ENCODE peak calls at places on chromosomes 7 and 10, in five cellular contexts. Q, K, T, O and L are unnamed samples.

GRCh38 chr10:15387021-15387420 is 15.9 kb upstream of the FAM171A1 start:
- DNase-seq in Q (no peak), T (no peak), O (no peak), K (no peak), L (no peak)

GRCh38 chr7:11327633-11328032 is 354.0 kb downstream of the PHF14 start:
- DNase-seq in O (no peak), T (peak), K (no peak), Q (no peak), L (no peak)

GRCh38 chr10:117004627-117005453 is at the start of gene SHTN1:
- DNase-seq in O (peak), Q (peak), K (peak), T (peak), L (peak)

GRCh38 chr10:14600065-14600464 is 174.6 kb downstream of the FAM107B start:
- DNase-seq in Q (no peak), O (no peak), T (no peak), K (no peak), L (no peak)

GRCh38 chr10:62554632-62555199 is 180.5 kb downstream of the ZNF365 start:
- DNase-seq in T (peak), K (no peak), O (peak), Q (peak), L (peak)

GRCh38 chr7:50625360-50625759 is 60.2 kb upstream of the DDC start:
- DNase-seq in O (no peak), T (no peak), K (no peak), Q (no peak), L (no peak)

GRCh38 chr7:140330595-140330994 is 67.7 kb downstream of the SLC37A3 start:
- DNase-seq in O (no peak), T (no peak), Q (no peak), K (no peak), L (no peak)

GRCh38 chr7:135666836-135667235 is 4.5 kb downstream of the STMP1 start:
- DNase-seq in K (no peak), T (no peak), Q (no peak), O (no peak), L (no peak)

GRCh38 chr10:124693396-124693795 is 50.8 kb downstream of the FAM53B start:
- DNase-seq in T (no peak), O (no peak), K (no peak), Q (no peak), L (no peak)

GRCh38 chr7:123635551-123636359 is 19.9 kb upstream of the LMOD2 start:
- DNase-seq in O (no peak), T (peak), K (no peak), Q (peak), L (peak)

GRCh38 chr10:58266826-58267712 is 625 bp downstream of the IPMK start:
- DNase-seq in T (peak), O (peak), K (peak), Q (peak), L (peak)

GRCh38 chr10:110358869-110359629 is 54.3 kb upstream of the SMNDC1 start:
- DNase-seq in T (no peak), K (no peak), Q (peak), O (peak), L (peak)

GRCh38 chr10:87634311-87634710 is 25.4 kb upstream of the PAPSS2 start:
- DNase-seq in T (no peak), Q (no peak), O (no peak), K (no peak), L (no peak)

GRCh38 chr10:6140141-6140841 is 51.5 kb downstream of the RBM17 start:
- DNase-seq in O (no peak), T (no peak), K (peak), Q (peak), L (peak)

GRCh38 chr7:32507416-32507815 is 12.1 kb downstream of the AVL9 start:
- DNase-seq in T (no peak), Q (no peak), O (no peak), K (no peak), L (no peak)